ENCODE peak calls at places on chromosomes 13 and 19, in nine cellular contexts. B, S, V, Q, I, Y, K, T and R are unnamed samples.

GRCh38 chr19:14558370-14559066 is 13.3 kb downstream of the NDUFB7 start:
- DNase-seq in B (no peak), S (no peak), V (no peak), Q (no peak), I (no peak), Y (no peak), K (no peak), T (no peak), R (no peak)

GRCh38 chr13:30165791-30166190 is 141.6 kb downstream of the KATNAL1 start:
- DNase-seq in B (no peak), S (no peak), V (no peak), Q (no peak), I (peak), Y (no peak), K (no peak), T (peak), R (no peak)

GRCh38 chr13:94431569-94431968 is 47.9 kb downstream of the DCT start:
- DNase-seq in B (no peak), S (no peak), V (no peak), Q (no peak), I (peak), Y (no peak), K (no peak), T (peak), R (no peak)

GRCh38 chr13:48942131-48942530 is 33.6 kb upstream of the FNDC3A start:
- DNase-seq in B (no peak), S (no peak), V (no peak), Q (no peak), I (peak), Y (no peak), K (peak), T (peak), R (no peak)

GRCh38 chr13:33349996-33350826 is 64.7 kb upstream of the STARD13 start:
- DNase-seq in B (no peak), S (peak), V (peak), Q (no peak), I (peak), Y (peak), K (peak), T (peak), R (peak)

GRCh38 chr19:54209748-54210494 is 9.3 kb downstream of the RPS9 start:
- DNase-seq in B (no peak), S (no peak), V (no peak), Q (peak), I (peak), Y (peak), K (peak), T (peak), R (no peak)

GRCh38 chr13:93872376-93872775 is 607.1 kb downstream of the DCT start:
- DNase-seq in B (no peak), S (no peak), V (no peak), Q (no peak), I (no peak), Y (no peak), K (no peak), T (no peak), R (no peak)

GRCh38 chr13:46119883-46120614 is 15.2 kb upstream of the CPB2 start:
- DNase-seq in B (peak), S (no peak), V (no peak), Q (no peak), I (peak), Y (no peak), K (peak), T (peak), R (no peak)

GRCh38 chr19:28465317-28466086 is 747.4 kb downstream of the UQCRFS1 start:
- DNase-seq in B (no peak), S (no peak), V (no peak), Q (no peak), I (peak), Y (no peak), K (peak), T (no peak), R (no peak)

GRCh38 chr19:14164088-14164487 is 27.7 kb upstream of the ASF1B start:
- DNase-seq in B (no peak), S (no peak), V (no peak), Q (no peak), I (no peak), Y (no peak), K (no peak), T (no peak), R (no peak)

GRCh38 chr13:29260684-29261083 is 334.8 kb downstream of the SLC7A1 start:
- DNase-seq in B (no peak), S (no peak), V (no peak), Q (no peak), I (no peak), Y (no peak), K (no peak), T (no peak), R (no peak)

DNA sequence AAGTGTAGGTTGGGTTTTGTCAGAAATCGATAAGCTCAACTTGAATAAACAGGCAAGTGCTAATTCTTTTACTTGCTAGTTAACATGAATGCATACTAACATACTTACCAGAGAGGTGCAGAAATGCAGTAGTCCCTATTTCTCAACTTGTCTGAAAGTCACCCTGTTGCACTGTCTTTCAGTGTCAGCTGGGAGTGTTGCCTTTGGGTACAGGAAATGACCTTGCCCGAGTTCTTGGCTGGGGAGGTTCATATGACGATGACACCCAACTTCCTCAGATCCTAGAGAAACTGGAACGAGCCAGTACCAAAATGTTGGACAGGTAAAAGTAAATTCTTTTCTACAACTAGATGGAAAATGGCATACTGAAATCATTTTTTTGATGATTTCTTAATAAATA is 103.5 kb upstream of the AKAP11 start:
- DNase-seq in B (no peak), S (no peak), V (no peak), Q (no peak), I (no peak), Y (no peak), K (no peak), T (no peak), R (no peak)
- TF ChIP-seq CTCF in B (no peak), S (no peak), V (no peak), Q (no peak), I (no peak), Y (no peak), K (no peak), T (no peak), R (no peak)

GRCh38 chr19:35045667-35046300 is 4.3 kb downstream of the HPN start:
- DNase-seq in B (no peak), S (peak), V (no peak), Q (no peak), I (no peak), Y (no peak), K (peak), T (peak), R (no peak)
- TF ChIP-seq CTCF in B (no peak), S (peak), V (peak), Q (no peak), I (peak), Y (no peak), K (peak), T (peak), R (peak)

DNA sequence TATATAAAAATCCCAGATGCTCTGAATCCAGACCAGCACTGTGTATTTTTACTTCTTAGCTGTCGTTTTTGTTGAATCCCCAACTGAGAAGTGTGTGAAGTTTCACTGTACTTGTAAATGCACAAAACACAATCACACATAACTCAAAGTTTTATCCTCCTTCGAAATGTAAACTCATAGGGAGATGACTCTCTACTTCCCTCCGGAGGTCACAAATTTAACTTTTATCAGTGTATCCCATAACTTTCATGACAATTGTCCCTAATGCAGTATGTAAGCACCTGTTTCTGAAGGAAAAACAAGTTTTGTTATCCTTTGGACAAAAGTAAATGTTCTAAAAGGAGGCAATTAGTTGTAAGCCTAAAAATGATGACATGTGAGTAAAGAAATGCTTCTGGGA is 665.0 kb upstream of the SLITRK6 start:
- DNase-seq in B (no peak), S (no peak), V (no peak), Q (no peak), I (no peak), Y (no peak), K (peak), T (peak), R (no peak)
- TF ChIP-seq CTCF in B (no peak), S (no peak), V (peak), Q (no peak), I (no peak), Y (no peak), K (peak), T (no peak), R (peak)

DNA sequence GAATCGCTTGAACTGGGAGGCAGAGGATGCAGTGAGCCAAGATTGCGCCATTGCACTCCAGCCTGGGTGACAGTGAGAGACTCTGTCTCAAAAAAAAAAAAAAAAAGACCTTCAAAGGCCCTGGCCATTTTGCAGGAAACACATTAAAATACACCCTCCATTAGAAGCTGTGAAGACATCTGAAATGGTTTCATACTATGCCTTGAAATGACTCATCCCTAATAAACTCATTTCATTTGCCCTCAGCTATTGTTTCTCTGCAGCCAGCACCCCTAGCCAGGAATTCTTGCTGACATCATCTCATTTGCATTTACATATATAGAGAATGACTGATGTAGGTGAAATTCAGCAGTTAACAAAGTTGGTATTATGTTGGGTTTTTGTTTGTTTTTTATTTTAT is 8.7 kb downstream of the EML2 start:
- DNase-seq in B (no peak), S (no peak), V (no peak), Q (no peak), I (peak), Y (no peak), K (peak), T (peak), R (no peak)
- TF ChIP-seq CTCF in B (no peak), S (no peak), V (no peak), Q (no peak), I (no peak), Y (no peak), K (no peak), T (no peak), R (no peak)

GRCh38 chr19:37778613-37779138 is 710 bp downstream of the ZNF573 start:
- DNase-seq in B (no peak), S (no peak), V (peak), Q (no peak), I (peak), Y (no peak), K (peak), T (peak), R (no peak)

GRCh38 chr19:37779139-37780035 is at the start of gene ZNF573:
- DNase-seq in B (peak), S (peak), V (peak), Q (peak), I (peak), Y (peak), K (peak), T (peak), R (peak)
- TF ChIP-seq CTCF in B (no peak), S (no peak), V (no peak), Q (no peak), I (peak), Y (no peak), K (peak), T (peak), R (no peak)

GRCh38 chr19:16657384-16657783 is 2.6 kb downstream of the SMIM7 start:
- DNase-seq in B (no peak), S (no peak), V (no peak), Q (no peak), I (no peak), Y (no peak), K (no peak), T (no peak), R (no peak)

GRCh38 chr19:16660763-16661479 is at the start of gene TMEM38A:
- DNase-seq in B (peak), S (peak), V (peak), Q (no peak), I (no peak), Y (peak), K (peak), T (no peak), R (peak)

GRCh38 chr19:16661480-16662034 is 618 bp downstream of the TMEM38A start:
- DNase-seq in B (no peak), S (peak), V (peak), Q (peak), I (no peak), Y (peak), K (no peak), T (no peak), R (peak)

GRCh38 chr19:16659464-16659831 is 496 bp downstream of the SMIM7 start:
- DNase-seq in B (no peak), S (no peak), V (no peak), Q (no peak), I (no peak), Y (no peak), K (no peak), T (no peak), R (no peak)

DNA sequence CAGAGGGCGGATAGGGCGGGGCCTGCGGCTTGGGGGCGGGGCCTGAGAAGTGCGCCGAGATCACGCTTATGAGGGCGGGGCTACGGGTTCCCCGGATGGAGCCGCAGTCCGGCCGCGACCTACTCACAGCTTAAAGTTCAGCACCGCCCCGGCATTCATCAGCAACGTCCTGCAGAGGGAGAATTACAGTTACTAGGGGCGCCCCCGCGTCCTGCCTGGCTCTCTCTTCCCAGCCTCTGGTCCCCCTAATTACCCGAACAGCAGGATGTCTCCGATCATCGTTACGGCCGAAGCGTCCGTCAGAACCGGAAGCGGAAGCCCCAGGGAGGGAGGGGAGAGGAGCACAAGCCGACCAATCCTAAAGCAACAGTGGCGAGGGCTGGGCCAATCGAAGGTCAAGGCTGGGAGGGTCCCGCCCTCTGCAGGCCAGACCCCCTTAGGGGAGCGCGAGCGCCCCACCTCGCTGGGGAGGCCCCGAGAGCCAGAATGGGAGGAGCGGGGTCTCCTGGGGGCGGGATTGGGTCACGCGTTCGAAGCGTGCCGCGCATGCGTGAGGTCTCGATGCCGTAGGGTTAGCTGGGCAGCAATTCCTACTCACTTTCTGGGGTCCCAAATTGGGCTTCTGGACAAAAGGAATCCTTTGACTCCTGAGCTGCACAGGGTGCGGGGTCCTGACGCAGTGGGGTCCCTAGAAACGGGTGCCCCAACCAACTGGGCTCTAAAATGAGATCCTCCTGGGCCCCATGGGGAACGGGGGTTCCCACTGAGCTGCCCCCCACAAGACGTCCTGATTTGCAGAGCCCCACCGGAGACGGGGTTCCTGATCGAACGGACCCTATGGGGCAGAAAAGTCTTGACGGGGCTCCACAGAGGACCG is at the start of gene SMIM7:
- DNase-seq in B (peak), S (peak), V (peak), Q (peak), I (peak), Y (peak), K (peak), T (peak), R (peak)
- TF ChIP-seq CTCF in B (no peak), S (no peak), V (peak), Q (no peak), I (no peak), Y (no peak), K (no peak), T (no peak), R (no peak)

GRCh38 chr13:23087884-23088283 is 92.9 kb upstream of the SGCG start:
- DNase-seq in B (no peak), S (peak), V (peak), Q (no peak), I (peak), Y (peak), K (peak), T (peak), R (peak)
- TF ChIP-seq CTCF in B (peak), S (no peak), V (peak), Q (no peak), I (peak), Y (no peak), K (peak), T (peak), R (no peak)

DNA sequence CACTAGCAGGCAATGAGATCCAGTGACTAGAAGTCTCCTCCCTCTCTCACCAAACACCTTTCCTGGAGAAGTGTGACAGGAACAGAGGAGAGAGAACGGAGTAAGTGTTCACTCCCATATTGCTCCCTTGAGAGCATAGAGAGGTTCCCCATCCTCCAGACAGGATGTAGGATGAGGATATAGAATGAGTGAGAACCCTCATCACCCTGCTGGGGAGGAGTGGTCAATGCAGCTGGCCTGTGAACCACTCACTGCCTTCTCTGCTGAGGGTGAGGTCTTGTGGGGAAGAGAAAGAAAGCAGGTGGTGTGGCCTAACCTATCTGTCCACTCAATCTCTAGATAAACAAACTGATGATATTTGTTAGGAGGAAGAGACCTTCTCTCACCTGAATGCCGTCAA is 386.6 kb downstream of the PCDH20 start:
- DNase-seq in B (no peak), S (peak), V (peak), Q (no peak), I (no peak), Y (no peak), K (no peak), T (no peak), R (peak)
- TF ChIP-seq CTCF in B (no peak), S (no peak), V (peak), Q (no peak), I (no peak), Y (no peak), K (no peak), T (no peak), R (peak)

DNA sequence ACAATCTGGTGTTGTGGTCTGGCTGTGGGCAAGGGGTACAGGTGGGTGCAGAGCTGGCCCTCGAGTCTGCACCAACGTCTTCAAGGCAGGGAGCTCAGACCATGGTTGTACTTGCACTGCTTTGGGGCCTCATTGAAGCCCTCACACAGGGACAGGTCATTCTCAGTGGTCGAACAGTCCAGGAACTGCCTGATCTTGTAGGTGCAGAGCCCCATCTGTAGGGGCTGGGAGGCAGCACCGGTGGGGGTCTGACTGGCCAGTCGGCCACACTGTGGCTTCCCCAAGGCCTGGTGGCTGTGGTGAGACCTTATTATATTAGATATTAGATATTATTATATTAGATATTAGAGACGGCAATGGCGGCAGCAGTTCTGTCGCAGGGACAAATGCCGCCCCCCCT is 14.0 kb downstream of the S1PR2 start:
- DNase-seq in B (no peak), S (no peak), V (no peak), Q (no peak), I (no peak), Y (no peak), K (no peak), T (no peak), R (no peak)
- TF ChIP-seq CTCF in B (no peak), S (no peak), V (no peak), Q (no peak), I (no peak), Y (no peak), K (no peak), T (no peak), R (no peak)